ENCODE peak calls at places on chromosomes 3 and 15, in six cellular contexts. Z, G, V, W, P and L are unnamed samples.

GRCh38 chr15:95300958-95301357 is 1029.5 kb upstream of the NR2F2 start:
- DNase-seq in P (no peak), G (no peak), Z (no peak), W (no peak), V (peak), L (no peak)

GRCh38 chr3:148435534-148435933 is 262.2 kb upstream of the AGTR1 start:
- DNase-seq in W (no peak), V (no peak), G (no peak), P (no peak), Z (no peak), L (no peak)

GRCh38 chr3:162704238-162704637 is 1207.6 kb downstream of the OTOL1 start:
- DNase-seq in V (no peak), G (no peak), P (no peak), Z (no peak), W (no peak), L (no peak)

GRCh38 chr15:79373728-79374127 is 58.4 kb upstream of the MINAR1 start:
- DNase-seq in V (no peak), P (no peak), Z (no peak), W (no peak), G (no peak), L (no peak)

GRCh38 chr15:52111517-52112202 is 915 bp downstream of the BCL2L10 start:
- DNase-seq in V (no peak), P (no peak), G (no peak), Z (no peak), W (no peak), L (no peak)

GRCh38 chr15:65773386-65774111 is 18.5 kb downstream of the DENND4A start:
- DNase-seq in W (no peak), G (no peak), V (no peak), P (no peak), Z (no peak), L (no peak)

GRCh38 chr3:104646196-104646595 is 720.5 kb upstream of the ALCAM start:
- DNase-seq in Z (no peak), V (peak), W (no peak), G (no peak), P (no peak), L (no peak)

GRCh38 chr15:98321916-98322315 is 326.4 kb upstream of the IGF1R start:
- DNase-seq in V (no peak), Z (peak), P (peak), G (no peak), W (no peak), L (no peak)

GRCh38 chr15:80160570-80161156 is 7.9 kb downstream of the FAH start:
- DNase-seq in G (no peak), V (peak), P (no peak), Z (no peak), W (no peak), L (no peak)

GRCh38 chr3:116444819-116445290 is 432 bp downstream of the LSAMP start:
- DNase-seq in G (peak), P (peak), V (peak), W (peak), Z (peak), L (no peak)

GRCh38 chr15:31508656-31509055 is 182.0 kb downstream of the KLF13 start:
- DNase-seq in G (no peak), W (no peak), V (no peak), Z (no peak), P (no peak), L (no peak)

GRCh38 chr15:35697549-35698299 is 151.8 kb upstream of the DPH6 start:
- DNase-seq in Z (no peak), W (peak), V (peak), G (peak), P (peak), L (no peak)

GRCh38 chr3:158713094-158713499 is 19.2 kb downstream of the RARRES1 start:
- DNase-seq in Z (no peak), W (peak), P (peak), G (no peak), V (peak), L (no peak)

GRCh38 chr3:117171124-117171523 is 461.5 kb downstream of the TUSC7 start:
- DNase-seq in W (no peak), P (no peak), G (no peak), V (no peak), Z (no peak), L (no peak)

GRCh38 chr15:75067123-75067854 is 43.9 kb downstream of the PPCDC start:
- DNase-seq in V (peak), G (peak), W (no peak), P (no peak), Z (no peak), L (no peak)

GRCh38 chr3:14322667-14323295 is 79.6 kb upstream of the SLC6A6 start:
- DNase-seq in P (no peak), W (no peak), G (no peak), Z (no peak), V (no peak), L (no peak)

GRCh38 chr3:54131026-54131605 is 8.8 kb downstream of the CACNA2D3 start:
- DNase-seq in V (no peak), P (no peak), G (no peak), Z (no peak), W (no peak), L (no peak)
- TF ChIP-seq CTCF in V (no peak), P (no peak), G (no peak), Z (no peak), W (no peak), L (no peak)

DNA sequence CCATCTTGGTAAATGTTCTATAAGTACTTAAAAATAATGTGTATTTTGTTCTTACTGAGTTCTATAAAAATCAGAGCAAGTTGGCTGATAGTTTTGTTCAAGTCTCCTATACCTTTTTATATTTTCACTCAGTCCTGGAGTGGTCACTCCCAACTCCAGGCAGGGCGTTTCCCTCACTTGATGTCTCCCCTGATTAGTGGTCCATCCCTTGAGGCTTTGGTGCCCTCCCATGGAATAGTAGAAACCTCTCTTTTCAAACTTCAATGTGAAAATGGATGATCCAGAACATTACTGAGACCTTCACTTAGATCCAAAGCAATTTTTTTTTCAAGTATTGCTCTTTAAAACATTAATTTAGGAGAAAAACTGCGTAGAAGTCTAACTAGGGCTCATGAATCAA is 25.0 kb upstream of the SCN10A start:
- DNase-seq in Z (no peak), G (no peak), W (no peak), P (no peak), V (peak), L (no peak)
- TF ChIP-seq CTCF in Z (no peak), G (no peak), W (no peak), P (no peak), V (no peak), L (peak)

DNA sequence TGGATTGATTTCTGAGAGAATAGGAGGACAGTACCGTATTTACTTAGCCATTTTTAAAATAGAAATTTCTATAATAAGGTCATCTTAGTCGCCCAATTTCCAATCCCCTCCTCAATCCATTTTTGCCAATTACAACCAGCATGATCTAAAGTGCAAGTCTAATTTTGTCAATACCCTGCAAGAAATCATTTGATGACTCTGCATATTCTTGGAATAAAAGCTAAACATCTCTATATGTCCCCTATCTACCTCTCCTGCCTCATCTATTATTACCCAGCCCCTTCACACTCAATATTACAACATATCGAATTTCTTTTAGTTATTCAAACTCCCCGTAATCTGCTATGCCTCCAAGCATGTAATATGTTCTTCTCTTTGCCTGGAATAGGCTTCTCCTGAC is 41.9 kb upstream of the TEX55 start:
- DNase-seq in V (no peak), W (no peak), G (no peak), Z (no peak), P (no peak), L (no peak)
- TF ChIP-seq CTCF in V (no peak), W (no peak), G (no peak), Z (no peak), P (no peak), L (no peak)

DNA sequence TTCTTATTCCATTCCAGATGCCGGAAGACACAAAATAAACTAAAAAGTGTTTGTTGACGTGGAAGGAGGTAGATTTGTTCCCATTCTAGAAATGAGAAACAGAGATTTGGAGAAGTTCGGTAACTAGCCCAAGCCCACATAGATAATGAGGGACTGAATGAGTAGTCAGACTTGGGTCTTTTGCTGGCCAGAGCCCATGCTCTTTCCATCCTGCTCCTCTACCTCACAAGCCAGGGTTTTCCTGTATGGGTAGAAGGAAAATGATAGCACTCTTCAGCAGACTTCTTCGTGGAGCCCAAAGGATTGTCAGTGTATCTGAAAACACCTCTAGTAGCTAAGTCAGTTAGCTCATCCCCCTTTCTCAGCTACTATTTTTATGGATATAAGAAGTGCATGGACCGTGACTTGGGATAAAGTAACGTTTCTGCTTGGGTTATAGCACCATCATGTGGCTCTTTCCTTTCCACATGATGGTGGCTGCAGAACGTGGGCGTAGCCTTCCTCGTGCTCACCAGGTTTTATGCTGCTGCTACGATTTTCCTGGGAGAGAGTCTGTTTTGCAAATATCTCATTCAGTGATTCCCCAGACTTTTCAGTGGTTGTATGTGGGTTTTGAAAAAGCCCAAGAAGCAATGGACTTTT is 84.6 kb downstream of the DGKG start:
- DNase-seq in V (peak), Z (no peak), W (peak), G (no peak), P (peak), L (no peak)
- TF ChIP-seq CTCF in V (peak), Z (peak), W (no peak), G (no peak), P (peak), L (peak)

GRCh38 chr15:90818251-90819210 is 49.9 kb upstream of the FURIN start:
- DNase-seq in P (peak), G (no peak), V (peak), W (no peak), Z (no peak), L (no peak)
- TF ChIP-seq CTCF in P (peak), G (no peak), V (peak), W (peak), Z (no peak), L (peak)

GRCh38 chr3:128075516-128076464 is 23.6 kb downstream of the SEC61A1 start:
- DNase-seq in W (peak), V (peak), G (peak), Z (peak), P (peak), L (no peak)
- TF ChIP-seq CTCF in W (peak), V (peak), G (peak), Z (peak), P (peak), L (peak)

GRCh38 chr3:137347132-137347531 is 389.3 kb downstream of the IL20RB start:
- DNase-seq in G (no peak), W (no peak), P (no peak), V (no peak), Z (no peak), L (no peak)
- TF ChIP-seq CTCF in G (no peak), W (no peak), P (peak), V (no peak), Z (no peak), L (no peak)

GRCh38 chr15:47504624-47505256 is 212.6 kb upstream of the SEMA6D start:
- DNase-seq in Z (no peak), V (no peak), W (no peak), G (no peak), P (no peak), L (no peak)

GRCh38 chr15:47496343-47497185 is 220.7 kb upstream of the SEMA6D start:
- DNase-seq in V (no peak), Z (no peak), G (no peak), P (no peak), W (no peak), L (no peak)

GRCh38 chr15:47503884-47504283 is 213.4 kb upstream of the SEMA6D start:
- DNase-seq in P (no peak), W (no peak), G (no peak), Z (no peak), V (no peak), L (no peak)

GRCh38 chr15:47505712-47506542 is 211.4 kb upstream of the SEMA6D start:
- DNase-seq in G (no peak), Z (no peak), V (peak), W (no peak), P (peak), L (no peak)

GRCh38 chr15:47500823-47501222 is 216.5 kb upstream of the SEMA6D start:
- DNase-seq in G (no peak), V (no peak), Z (no peak), P (no peak), W (no peak), L (no peak)
- TF ChIP-seq CTCF in G (no peak), V (peak), Z (no peak), P (peak), W (no peak), L (peak)

DNA sequence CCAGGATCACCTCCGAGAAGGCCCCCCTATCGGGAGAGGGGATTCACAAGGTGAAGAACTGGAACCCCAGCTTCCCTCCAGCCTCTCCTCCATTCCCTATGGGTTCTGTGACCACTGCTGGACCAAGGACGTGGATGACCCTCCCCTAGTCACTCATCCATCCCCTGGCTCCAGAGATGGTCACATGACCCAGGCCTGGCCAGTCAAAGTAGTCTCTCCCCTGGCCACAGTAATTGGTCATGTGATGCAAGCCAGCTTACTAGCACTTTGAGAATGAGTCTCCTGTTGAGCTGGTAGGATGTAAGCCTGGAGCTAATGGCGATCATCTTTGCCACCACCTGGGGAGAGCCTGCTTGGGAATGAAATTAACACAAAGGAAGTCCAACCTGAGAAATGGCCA is 3.9 kb downstream of the CAMK1 start:
- DNase-seq in Z (no peak), P (no peak), V (no peak), G (no peak), W (no peak), L (no peak)
- TF ChIP-seq CTCF in Z (no peak), P (no peak), V (no peak), G (no peak), W (no peak), L (no peak)